ENCODE peak calls at places on chromosomes 16 and 17, in nine cellular contexts. One of them, this sample, is unnamed.

GRCh38 chr16:50670476-50670875 is 10.6 kb downstream of the SNX20 start:
- DNase-seq in right cardiac atrium: no peak
- DNase-seq in cardiac fibroblast: no peak
- DNase-seq in mucosa of gallbladder: no peak
- DNase-seq in stimulated activated CD4-positive, alpha-beta T cell treated with anti-CD3 and anti-CD28 coated beads, Interleukin-1b, Interleukin-23, amount 100 ng/mL, for 4 hours: no peak
- DNase-seq in heart left ventricle: no peak
- DNase-seq in SJSA1: no peak
- DNase-seq in anterior cingulate cortex: no peak
- DNase-seq in K562: no peak
- DNase-seq in this sample: no peak

GRCh38 chr17:68763551-68763950 is 162.4 kb upstream of the FAM20A start:
- DNase-seq in right cardiac atrium: no peak
- DNase-seq in cardiac fibroblast: peak
- DNase-seq in mucosa of gallbladder: no peak
- DNase-seq in stimulated activated CD4-positive, alpha-beta T cell treated with anti-CD3 and anti-CD28 coated beads, Interleukin-1b, Interleukin-23, amount 100 ng/mL, for 4 hours: no peak
- DNase-seq in heart left ventricle: no peak
- DNase-seq in SJSA1: no peak
- DNase-seq in anterior cingulate cortex: no peak
- DNase-seq in K562: no peak
- DNase-seq in this sample: no peak

GRCh38 chr17:58316260-58316960 is 12.2 kb downstream of the TSPOAP1 start:
- DNase-seq in right cardiac atrium: peak
- DNase-seq in cardiac fibroblast: no peak
- DNase-seq in mucosa of gallbladder: no peak
- DNase-seq in stimulated activated CD4-positive, alpha-beta T cell treated with anti-CD3 and anti-CD28 coated beads, Interleukin-1b, Interleukin-23, amount 100 ng/mL, for 4 hours: no peak
- DNase-seq in heart left ventricle: peak
- DNase-seq in SJSA1: peak
- DNase-seq in anterior cingulate cortex: no peak
- DNase-seq in K562: no peak
- DNase-seq in this sample: peak

GRCh38 chr16:31385680-31386079 is 7.5 kb upstream of the ITGAD start:
- DNase-seq in right cardiac atrium: no peak
- DNase-seq in cardiac fibroblast: no peak
- DNase-seq in mucosa of gallbladder: peak
- DNase-seq in stimulated activated CD4-positive, alpha-beta T cell treated with anti-CD3 and anti-CD28 coated beads, Interleukin-1b, Interleukin-23, amount 100 ng/mL, for 4 hours: no peak
- DNase-seq in heart left ventricle: no peak
- DNase-seq in SJSA1: no peak
- DNase-seq in anterior cingulate cortex: no peak
- DNase-seq in K562: no peak
- DNase-seq in this sample: no peak

GRCh38 chr16:87667946-87668345 is 65.6 kb downstream of the JPH3 start:
- DNase-seq in right cardiac atrium: no peak
- DNase-seq in cardiac fibroblast: no peak
- DNase-seq in mucosa of gallbladder: no peak
- DNase-seq in stimulated activated CD4-positive, alpha-beta T cell treated with anti-CD3 and anti-CD28 coated beads, Interleukin-1b, Interleukin-23, amount 100 ng/mL, for 4 hours: no peak
- DNase-seq in heart left ventricle: no peak
- DNase-seq in SJSA1: no peak
- DNase-seq in anterior cingulate cortex: no peak
- DNase-seq in K562: no peak
- DNase-seq in this sample: no peak

GRCh38 chr16:5006348-5007193 is 27.2 kb downstream of the NAGPA start:
- DNase-seq in right cardiac atrium: no peak
- DNase-seq in cardiac fibroblast: no peak
- DNase-seq in mucosa of gallbladder: no peak
- DNase-seq in stimulated activated CD4-positive, alpha-beta T cell treated with anti-CD3 and anti-CD28 coated beads, Interleukin-1b, Interleukin-23, amount 100 ng/mL, for 4 hours: no peak
- DNase-seq in heart left ventricle: no peak
- DNase-seq in SJSA1: no peak
- DNase-seq in anterior cingulate cortex: no peak
- DNase-seq in K562: no peak
- DNase-seq in this sample: no peak

GRCh38 chr17:69539781-69540319 is 125.4 kb downstream of the MAP2K6 start:
- DNase-seq in right cardiac atrium: no peak
- DNase-seq in cardiac fibroblast: peak
- DNase-seq in mucosa of gallbladder: no peak
- DNase-seq in stimulated activated CD4-positive, alpha-beta T cell treated with anti-CD3 and anti-CD28 coated beads, Interleukin-1b, Interleukin-23, amount 100 ng/mL, for 4 hours: no peak
- DNase-seq in heart left ventricle: no peak
- DNase-seq in SJSA1: peak
- DNase-seq in anterior cingulate cortex: no peak
- DNase-seq in K562: no peak
- DNase-seq in this sample: no peak

GRCh38 chr17:71247455-71248015 is 873.3 kb upstream of the SOX9 start:
- DNase-seq in right cardiac atrium: no peak
- DNase-seq in cardiac fibroblast: no peak
- DNase-seq in mucosa of gallbladder: no peak
- DNase-seq in stimulated activated CD4-positive, alpha-beta T cell treated with anti-CD3 and anti-CD28 coated beads, Interleukin-1b, Interleukin-23, amount 100 ng/mL, for 4 hours: no peak
- DNase-seq in heart left ventricle: no peak
- DNase-seq in SJSA1: no peak
- DNase-seq in anterior cingulate cortex: no peak
- DNase-seq in K562: no peak
- DNase-seq in this sample: no peak

GRCh38 chr16:52050418-52050817 is 496.5 kb downstream of the TOX3 start:
- DNase-seq in right cardiac atrium: no peak
- DNase-seq in cardiac fibroblast: peak
- DNase-seq in mucosa of gallbladder: peak
- DNase-seq in stimulated activated CD4-positive, alpha-beta T cell treated with anti-CD3 and anti-CD28 coated beads, Interleukin-1b, Interleukin-23, amount 100 ng/mL, for 4 hours: no peak
- DNase-seq in heart left ventricle: no peak
- DNase-seq in SJSA1: no peak
- DNase-seq in anterior cingulate cortex: no peak
- DNase-seq in K562: no peak
- DNase-seq in this sample: no peak

GRCh38 chr17:40283662-40284061 is 4.0 kb upstream of the CDC6 start:
- DNase-seq in right cardiac atrium: no peak
- DNase-seq in cardiac fibroblast: peak
- DNase-seq in mucosa of gallbladder: no peak
- DNase-seq in stimulated activated CD4-positive, alpha-beta T cell treated with anti-CD3 and anti-CD28 coated beads, Interleukin-1b, Interleukin-23, amount 100 ng/mL, for 4 hours: no peak
- DNase-seq in heart left ventricle: no peak
- DNase-seq in SJSA1: no peak
- DNase-seq in anterior cingulate cortex: no peak
- DNase-seq in K562: no peak
- DNase-seq in this sample: no peak

GRCh38 chr16:67936876-67937605 is 391 bp upstream of the PSMB10 start:
- DNase-seq in right cardiac atrium: peak
- DNase-seq in cardiac fibroblast: no peak
- DNase-seq in mucosa of gallbladder: peak
- DNase-seq in stimulated activated CD4-positive, alpha-beta T cell treated with anti-CD3 and anti-CD28 coated beads, Interleukin-1b, Interleukin-23, amount 100 ng/mL, for 4 hours: no peak
- DNase-seq in heart left ventricle: no peak
- DNase-seq in SJSA1: no peak
- DNase-seq in anterior cingulate cortex: no peak
- DNase-seq in K562: no peak
- DNase-seq in this sample: no peak

GRCh38 chr16:1493746-1494094 is 560 bp downstream of the TELO2 start:
- DNase-seq in right cardiac atrium: no peak
- DNase-seq in cardiac fibroblast: peak
- DNase-seq in mucosa of gallbladder: no peak
- DNase-seq in stimulated activated CD4-positive, alpha-beta T cell treated with anti-CD3 and anti-CD28 coated beads, Interleukin-1b, Interleukin-23, amount 100 ng/mL, for 4 hours: no peak
- DNase-seq in heart left ventricle: no peak
- DNase-seq in SJSA1: peak
- DNase-seq in anterior cingulate cortex: no peak
- DNase-seq in K562: no peak
- DNase-seq in this sample: no peak

This sample was measured in dorsolateral prefrontal cortex.